ENCODE peak calls at places on chromosome 17, in four cellular contexts. One of them, this sample, is unnamed.

GRCh38 chr17:29107933-29108805 is 65.2 kb downstream of the PIPOX start:
- DNase-seq in MM.1S: no peak
- DNase-seq in neural progenitor cell: no peak
- DNase-seq in HCT116: peak; percentile 22
- DNase-seq in this sample: no peak

GRCh38 chr17:76682306-76682705 is 28.5 kb downstream of the MXRA7 start:
- DNase-seq in HCT116: no peak
- DNase-seq in neural progenitor cell: no peak
- DNase-seq in MM.1S: no peak
- DNase-seq in this sample: no peak

GRCh38 chr17:45294506-45294905 is 22.3 kb downstream of the MAP3K14 start:
- DNase-seq in neural progenitor cell: no peak
- DNase-seq in HCT116: no peak
- DNase-seq in MM.1S: no peak
- DNase-seq in this sample: no peak

GRCh38 chr17:5922476-5922875 is 147.7 kb upstream of the WSCD1 start:
- DNase-seq in MM.1S: no peak
- DNase-seq in HCT116: no peak
- DNase-seq in neural progenitor cell: no peak
- DNase-seq in this sample: no peak

GRCh38 chr17:7885357-7886226 is 3.0 kb upstream of the CHD3 start:
- DNase-seq in HCT116: no peak
- DNase-seq in MM.1S: peak; percentile 28
- DNase-seq in neural progenitor cell: peak; percentile 84
- DNase-seq in this sample: peak; percentile 63

GRCh38 chr17:28950017-28950751 is 1.1 kb downstream of the PHF12 start:
- DNase-seq in HCT116: no peak
- DNase-seq in neural progenitor cell: peak; percentile 76
- DNase-seq in MM.1S: peak; percentile 31
- DNase-seq in this sample: peak; percentile 69

GRCh38 chr17:538096-538973 is 176.3 kb downstream of the VPS53 start:
- DNase-seq in HCT116: no peak
- DNase-seq in MM.1S: no peak
- DNase-seq in neural progenitor cell: peak; percentile 52
- DNase-seq in this sample: no peak

GRCh38 chr17:13788385-13788784 is 186.7 kb upstream of the HS3ST3A1 start:
- DNase-seq in neural progenitor cell: no peak
- DNase-seq in HCT116: no peak
- DNase-seq in MM.1S: no peak
- DNase-seq in this sample: no peak

GRCh38 chr17:17859909-17860760 is 23.3 kb upstream of the SREBF1 start:
- DNase-seq in MM.1S: peak; percentile 55
- DNase-seq in HCT116: no peak
- DNase-seq in neural progenitor cell: peak; percentile 80
- DNase-seq in this sample: peak; percentile 60

GRCh38 chr17:8470447-8471047 is 34.9 kb downstream of the NDEL1 start:
- DNase-seq in neural progenitor cell: no peak
- DNase-seq in MM.1S: no peak
- DNase-seq in HCT116: no peak
- DNase-seq in this sample: no peak

GRCh38 chr17:60077226-60077625 is 1.5 kb downstream of the HEATR6 start:
- DNase-seq in neural progenitor cell: peak; percentile 27
- DNase-seq in MM.1S: no peak
- DNase-seq in HCT116: no peak
- DNase-seq in this sample: no peak

GRCh38 chr17:72539981-72540897 is 419.4 kb downstream of the SOX9 start:
- DNase-seq in MM.1S: peak; percentile 78
- DNase-seq in neural progenitor cell: peak; percentile 89
- DNase-seq in HCT116: peak; percentile 45
- DNase-seq in this sample: peak; percentile 71

DNA sequence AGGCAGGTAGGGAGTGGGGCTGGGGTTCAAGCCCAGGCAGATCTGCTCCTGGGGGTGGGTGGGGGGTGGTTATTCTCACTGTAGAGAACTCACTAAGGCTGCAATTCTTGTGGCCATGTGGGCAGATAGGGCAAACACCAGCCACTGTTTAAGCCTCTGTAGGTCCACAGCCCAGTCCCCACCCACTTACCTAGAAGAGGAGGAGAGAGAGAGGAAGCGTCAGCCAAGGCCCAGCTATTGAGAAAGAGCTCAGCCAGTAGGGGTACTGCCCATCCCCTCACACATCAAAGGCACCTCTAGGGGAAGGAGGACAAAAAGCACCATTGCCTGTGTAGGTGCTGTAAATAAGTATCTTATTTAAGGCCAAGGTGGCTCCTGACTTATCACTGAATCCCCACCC is 12.9 kb downstream of the KRT16 start:
- DNase-seq in neural progenitor cell: no peak
- DNase-seq in HCT116: no peak
- DNase-seq in MM.1S: no peak
- DNase-seq in this sample: no peak
- TF ChIP-seq CTCF in neural progenitor cell: no peak
- TF ChIP-seq CTCF in HCT116: no peak
- TF ChIP-seq CTCF in MM.1S: no peak
- TF ChIP-seq CTCF in this sample: no peak

GRCh38 chr17:81524063-81524864 is 3.9 kb upstream of the FSCN2 start:
- DNase-seq in HCT116: no peak
- DNase-seq in neural progenitor cell: no peak
- DNase-seq in MM.1S: no peak
- DNase-seq in this sample: no peak
- H3K27me3 ChIP-seq in HCT116: no peaks in the 10 kb centered on the region
- H3K27me3 ChIP-seq in neural progenitor cell: peaks cover 42% of the 10 kb centered on the region
- H3K27me3 ChIP-seq in MM.1S: peaks cover 21% of the 10 kb centered on the region
- H3K27me3 ChIP-seq in this sample: no peaks in the 10 kb centered on the region

GRCh38 chr17:79844869-79845600 is 5.8 kb upstream of the CBX4 start:
- DNase-seq in MM.1S: peak; percentile 36
- DNase-seq in HCT116: no peak
- DNase-seq in neural progenitor cell: peak; percentile 85
- DNase-seq in this sample: peak; percentile 79
- H3K4me3 ChIP-seq in MM.1S: no peak overlapping the region
- H3K4me3 ChIP-seq in HCT116: peak overlapping the region; percentile 27
- H3K4me3 ChIP-seq in neural progenitor cell: peak overlapping the region; percentile 56
- H3K4me3 ChIP-seq in this sample: peak overlapping the region; percentile 87

DNA sequence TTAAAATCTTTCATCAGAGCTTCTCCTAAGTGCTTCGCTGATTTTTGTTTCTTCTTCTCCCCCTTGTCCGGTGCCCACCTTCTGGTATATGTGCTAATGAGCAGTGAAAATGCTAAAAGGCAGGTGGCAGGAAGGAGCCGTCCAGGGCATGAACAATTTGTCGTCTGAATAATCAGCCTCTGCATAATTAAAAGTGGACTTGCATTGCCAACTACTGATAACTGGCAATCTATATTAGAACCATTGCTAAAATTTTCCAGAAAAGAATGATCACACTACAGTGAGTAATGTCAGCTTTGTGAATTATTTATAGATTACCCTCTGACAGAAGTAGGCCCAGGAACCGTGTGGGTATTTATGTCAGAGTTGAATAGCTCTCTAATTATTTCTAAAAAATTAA is 28.1 kb downstream of the SERPINF1 start:
- DNase-seq in MM.1S: no peak
- DNase-seq in HCT116: no peak
- DNase-seq in neural progenitor cell: no peak
- DNase-seq in this sample: no peak
- TF ChIP-seq CTCF in MM.1S: no peak
- TF ChIP-seq CTCF in HCT116: no peak
- TF ChIP-seq CTCF in neural progenitor cell: no peak
- TF ChIP-seq CTCF in this sample: no peak

DNA sequence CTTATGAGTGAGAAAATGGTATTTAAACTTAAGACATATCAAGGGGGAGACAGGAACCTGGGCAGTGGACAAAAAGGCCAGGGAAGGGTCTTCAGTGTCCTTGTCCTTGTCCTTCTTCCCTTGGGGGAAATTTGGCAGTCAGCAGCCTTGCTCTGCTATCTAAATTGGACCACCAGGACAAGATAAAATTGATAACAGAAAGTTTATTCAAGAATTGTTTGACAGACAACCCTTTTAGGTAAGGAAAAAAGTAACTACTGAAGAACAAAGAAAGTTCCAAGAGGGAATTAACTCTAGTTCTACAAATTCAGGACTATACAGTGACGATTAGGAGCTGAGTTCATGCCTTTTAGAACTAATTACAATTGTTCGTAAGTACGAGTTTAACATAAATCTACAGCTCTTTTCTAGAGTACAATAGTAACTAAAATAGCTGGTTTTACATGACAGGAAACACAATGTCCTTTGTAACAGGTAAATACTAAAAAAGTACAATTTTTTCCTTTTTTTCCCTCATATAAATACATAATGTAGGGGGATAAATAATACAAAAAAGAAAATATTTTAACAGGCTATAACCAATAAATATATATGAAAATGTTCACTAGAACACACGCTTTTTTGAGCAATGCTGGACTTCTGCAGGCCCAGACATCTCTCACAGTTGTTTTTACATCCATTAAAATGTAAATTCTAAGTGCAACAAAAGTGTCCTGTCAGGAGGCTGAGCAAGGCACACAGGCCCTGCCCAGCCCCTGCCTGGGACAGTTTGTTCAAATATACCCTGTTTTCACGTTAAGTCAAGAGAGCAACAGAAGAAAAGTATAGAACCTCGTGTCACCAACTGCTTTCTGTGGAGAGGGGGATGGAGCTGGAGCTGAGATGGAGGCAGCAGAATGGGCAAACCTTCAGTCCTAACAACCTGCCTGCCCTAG is 4.0 kb upstream of the HOXB2 start:
- DNase-seq in MM.1S: no peak
- DNase-seq in neural progenitor cell: no peak
- DNase-seq in HCT116: no peak
- DNase-seq in this sample: no peak
- H3K27me3 ChIP-seq in MM.1S: no peaks in the 10 kb centered on the region
- H3K27me3 ChIP-seq in neural progenitor cell: peaks cover 100% of the 10 kb centered on the region
- H3K27me3 ChIP-seq in HCT116: no peaks in the 10 kb centered on the region
- H3K27me3 ChIP-seq in this sample: peaks cover 90% of the 10 kb centered on the region

GRCh38 chr17:48915459-48916282 is 7.5 kb downstream of the UBE2Z start:
- DNase-seq in HCT116: no peak
- DNase-seq in MM.1S: peak; percentile 41
- DNase-seq in neural progenitor cell: no peak
- DNase-seq in this sample: no peak
- H3K4me3 ChIP-seq in HCT116: no peak overlapping the region
- H3K4me3 ChIP-seq in MM.1S: no peak overlapping the region
- H3K4me3 ChIP-seq in neural progenitor cell: no peak overlapping the region
- H3K4me3 ChIP-seq in this sample: no peak overlapping the region

GRCh38 chr17:63399856-63400255 is 46.2 kb downstream of the CYB561 start:
- DNase-seq in MM.1S: no peak
- DNase-seq in neural progenitor cell: peak; percentile 56
- DNase-seq in HCT116: no peak
- DNase-seq in this sample: no peak
- TF ChIP-seq CTCF in MM.1S: no peak
- TF ChIP-seq CTCF in neural progenitor cell: no peak
- TF ChIP-seq CTCF in HCT116: no peak
- TF ChIP-seq CTCF in this sample: no peak

GRCh38 chr17:81456798-81457197 is 55.8 kb downstream of the ACTG1 start:
- DNase-seq in MM.1S: no peak
- DNase-seq in neural progenitor cell: no peak
- DNase-seq in HCT116: no peak
- DNase-seq in this sample: peak; percentile 55
- H3K27me3 ChIP-seq in MM.1S: peaks cover 80% of the 10 kb centered on the region
- H3K27me3 ChIP-seq in neural progenitor cell: no peaks in the 10 kb centered on the region
- H3K27me3 ChIP-seq in HCT116: no peaks in the 10 kb centered on the region
- H3K27me3 ChIP-seq in this sample: no peaks in the 10 kb centered on the region

This sample was measured in WERI-Rb-1.